ENCODE peak calls at places on chromosomes 7 and 10, in eight cellular contexts. V, X, P, F, Q, I, M and W are unnamed samples.

GRCh38 chr7:2004841-2005351 is 227.8 kb downstream of the MAD1L1 start:
- DNase-seq in I (no peak), M (no peak), V (no peak), P (no peak), Q (no peak), F (peak), X (no peak), W (no peak)

GRCh38 chr10:110137142-110137545 is 70.3 kb upstream of the MXI1 start:
- DNase-seq in X (peak), F (no peak), V (no peak), M (no peak), P (no peak), I (peak), Q (peak), W (peak)

GRCh38 chr10:63738410-63738809 is 217.2 kb downstream of the REEP3 start:
- DNase-seq in Q (no peak), V (peak), I (no peak), X (peak), P (no peak), M (no peak), F (no peak), W (no peak)

GRCh38 chr7:12929416-12930140 is 242.1 kb downstream of the ARL4A start:
- DNase-seq in P (no peak), I (no peak), F (no peak), M (no peak), V (no peak), X (no peak), Q (no peak), W (no peak)

GRCh38 chr7:19899517-19899916 is 126.1 kb upstream of the TMEM196 start:
- DNase-seq in P (no peak), V (peak), M (no peak), Q (no peak), F (no peak), X (peak), I (peak), W (no peak)

GRCh38 chr10:44978570-44979280 is at the start of gene DEPP1:
- DNase-seq in V (peak), M (no peak), X (peak), Q (peak), I (peak), P (no peak), F (peak), W (peak)

GRCh38 chr10:118041316-118041715 is 5.4 kb downstream of the RAB11FIP2 start:
- DNase-seq in Q (no peak), M (no peak), I (no peak), X (no peak), V (no peak), P (no peak), F (no peak), W (peak)

GRCh38 chr7:21587139-21587773 is 44.4 kb downstream of the DNAH11 start:
- DNase-seq in M (no peak), V (no peak), I (no peak), X (no peak), F (no peak), Q (no peak), P (no peak), W (no peak)

GRCh38 chr10:11789956-11790355 is 33.2 kb upstream of the PROSER2 start:
- DNase-seq in I (no peak), V (no peak), Q (no peak), X (no peak), M (no peak), F (peak), P (no peak), W (no peak)

GRCh38 chr7:25823571-25823970 is 328.4 kb upstream of the NFE2L3 start:
- DNase-seq in V (no peak), X (no peak), Q (no peak), P (no peak), M (no peak), F (no peak), I (no peak), W (no peak)

GRCh38 chr7:150359007-150359917 is 9.4 kb upstream of the REPIN1 start:
- DNase-seq in P (no peak), F (no peak), X (no peak), I (no peak), V (no peak), Q (no peak), M (peak), W (no peak)

GRCh38 chr7:6453737-6454136 is 6.0 kb upstream of the DAGLB start:
- DNase-seq in X (peak), Q (no peak), F (no peak), M (no peak), I (peak), V (no peak), P (no peak), W (peak)

GRCh38 chr7:80467069-80467468 is 44.8 kb downstream of the GNAT3 start:
- DNase-seq in P (no peak), M (no peak), Q (peak), I (no peak), V (no peak), F (no peak), X (no peak), W (no peak)

GRCh38 chr7:1542329-1542728 is 11.8 kb downstream of the MAFK start:
- DNase-seq in V (no peak), I (no peak), P (no peak), M (no peak), F (no peak), X (no peak), Q (no peak), W (no peak)

GRCh38 chr10:77702166-77702565 is 64.6 kb upstream of the KCNMA1 start:
- DNase-seq in M (no peak), P (no peak), X (peak), Q (no peak), F (no peak), V (no peak), I (peak), W (peak)

GRCh38 chr10:75654171-75654772 is 222.8 kb downstream of the LRMDA start:
- DNase-seq in Q (no peak), V (no peak), X (peak), I (no peak), F (no peak), P (no peak), M (no peak), W (no peak)

GRCh38 chr10:43254881-43255643 is 11.8 kb downstream of the RASGEF1A start:
- DNase-seq in P (no peak), F (peak), M (peak), I (no peak), X (no peak), Q (no peak), V (no peak), W (no peak)

GRCh38 chr7:26686448-26686981 is 177.9 kb downstream of the SKAP2 start:
- DNase-seq in P (no peak), X (peak), I (no peak), M (no peak), Q (peak), F (peak), V (peak), W (peak)